ENCODE peak calls at places on chromosomes 4 and X, in four cellular contexts. One of them, this sample, is unnamed. For H3K9me1, the result is how much of the 10 kb centered on the place peaks cover.

GRCh38 chr4:164252286-164252685 is 501.6 kb upstream of the SMIM31 start:
- DNase-seq in endothelial cell of umbilical vein: no peak
- DNase-seq in K562: no peak
- DNase-seq in IMR-90: no peak
- DNase-seq in this sample: no peak

GRCh38 chr4:1967512-1968149 is 41.1 kb downstream of the NELFA start:
- DNase-seq in endothelial cell of umbilical vein: peak
- DNase-seq in K562: no peak
- DNase-seq in IMR-90: peak
- DNase-seq in this sample: no peak

GRCh38 chrX:68903111-68903510 is 74.3 kb downstream of the EFNB1 start:
- DNase-seq in endothelial cell of umbilical vein: no peak
- DNase-seq in K562: no peak
- DNase-seq in IMR-90: no peak
- DNase-seq in this sample: no peak

GRCh38 chr4:139918994-139919393 is 235.0 kb downstream of the MAML3 start:
- DNase-seq in endothelial cell of umbilical vein: no peak
- DNase-seq in K562: no peak
- DNase-seq in IMR-90: no peak
- DNase-seq in this sample: no peak

GRCh38 chr4:167555338-167556022 is 321.2 kb upstream of the SPOCK3 start:
- DNase-seq in endothelial cell of umbilical vein: no peak
- DNase-seq in K562: no peak
- DNase-seq in IMR-90: no peak
- DNase-seq in this sample: no peak

GRCh38 chrX:129833153-129834004 is 10.3 kb downstream of the ZDHHC9 start:
- DNase-seq in endothelial cell of umbilical vein: no peak
- DNase-seq in K562: no peak
- DNase-seq in IMR-90: peak
- DNase-seq in this sample: no peak

GRCh38 chrX:113828470-113828869 is 755.4 kb upstream of the HTR2C start:
- DNase-seq in endothelial cell of umbilical vein: no peak
- DNase-seq in K562: no peak
- DNase-seq in IMR-90: no peak
- DNase-seq in this sample: no peak

GRCh38 chrX:133444196-133444595 is 28.9 kb upstream of the GPC4 start:
- DNase-seq in endothelial cell of umbilical vein: no peak
- DNase-seq in K562: no peak
- DNase-seq in IMR-90: no peak
- DNase-seq in this sample: no peak

GRCh38 chrX:27276751-27277150 is 186.4 kb downstream of the PPP4R3C start:
- DNase-seq in endothelial cell of umbilical vein: peak
- DNase-seq in K562: no peak
- DNase-seq in IMR-90: no peak
- DNase-seq in this sample: no peak

GRCh38 chrX:25151749-25152148 is 136.0 kb upstream of the ARX start:
- DNase-seq in endothelial cell of umbilical vein: no peak
- DNase-seq in K562: no peak
- DNase-seq in IMR-90: no peak
- DNase-seq in this sample: no peak

GRCh38 chr4:102301167-102301566 is 44.1 kb downstream of the SLC39A8 start:
- DNase-seq in endothelial cell of umbilical vein: no peak
- DNase-seq in K562: no peak
- DNase-seq in IMR-90: no peak
- DNase-seq in this sample: no peak

GRCh38 chrX:41491267-41492004 is 44.3 kb downstream of the NYX start:
- DNase-seq in endothelial cell of umbilical vein: peak
- DNase-seq in K562: no peak
- DNase-seq in IMR-90: peak
- DNase-seq in this sample: peak
- H3K9me1 ChIP-seq in endothelial cell of umbilical vein: under half
- H3K9me1 ChIP-seq in K562: under half
- H3K9me1 ChIP-seq in IMR-90: under half
- H3K9me1 ChIP-seq in this sample: under half

GRCh38 chr4:22515145-22515887 is 550 bp downstream of the ADGRA3 start:
- DNase-seq in endothelial cell of umbilical vein: peak
- DNase-seq in K562: peak
- DNase-seq in IMR-90: peak
- DNase-seq in this sample: no peak
- H3K9me1 ChIP-seq in endothelial cell of umbilical vein: under half
- H3K9me1 ChIP-seq in K562: under half
- H3K9me1 ChIP-seq in IMR-90: under half
- H3K9me1 ChIP-seq in this sample: under half

GRCh38 chrX:149950681-149951080 is 12.4 kb upstream of the EOLA2 start:
- DNase-seq in endothelial cell of umbilical vein: peak
- DNase-seq in K562: peak
- DNase-seq in IMR-90: peak
- DNase-seq in this sample: no peak
- H3K9me1 ChIP-seq in endothelial cell of umbilical vein: under half
- H3K9me1 ChIP-seq in K562: under half
- H3K9me1 ChIP-seq in IMR-90: under half
- H3K9me1 ChIP-seq in this sample: under half

GRCh38 chr4:87422104-87423052 is at the start of gene NUDT9:
- DNase-seq in endothelial cell of umbilical vein: peak
- DNase-seq in K562: peak
- DNase-seq in IMR-90: peak
- DNase-seq in this sample: peak
- H3K9me1 ChIP-seq in endothelial cell of umbilical vein: under half
- H3K9me1 ChIP-seq in K562: under half
- H3K9me1 ChIP-seq in IMR-90: under half
- H3K9me1 ChIP-seq in this sample: under half

GRCh38 chrX:2327423-2327822 is 173.4 kb downstream of the DHRSX start:
- DNase-seq in endothelial cell of umbilical vein: no peak
- DNase-seq in K562: no peak
- DNase-seq in IMR-90: no peak
- DNase-seq in this sample: no peak

GRCh38 chrX:2334237-2334636 is 166.5 kb downstream of the DHRSX start:
- DNase-seq in endothelial cell of umbilical vein: no peak
- DNase-seq in K562: no peak
- DNase-seq in IMR-90: no peak
- DNase-seq in this sample: no peak

GRCh38 chrX:2330910-2331309 is 169.9 kb downstream of the DHRSX start:
- DNase-seq in endothelial cell of umbilical vein: no peak
- DNase-seq in K562: no peak
- DNase-seq in IMR-90: no peak
- DNase-seq in this sample: no peak

GRCh38 chrX:2325076-2325784 is 175.5 kb downstream of the DHRSX start:
- DNase-seq in endothelial cell of umbilical vein: peak
- DNase-seq in K562: peak
- DNase-seq in IMR-90: peak
- DNase-seq in this sample: no peak

DNA sequence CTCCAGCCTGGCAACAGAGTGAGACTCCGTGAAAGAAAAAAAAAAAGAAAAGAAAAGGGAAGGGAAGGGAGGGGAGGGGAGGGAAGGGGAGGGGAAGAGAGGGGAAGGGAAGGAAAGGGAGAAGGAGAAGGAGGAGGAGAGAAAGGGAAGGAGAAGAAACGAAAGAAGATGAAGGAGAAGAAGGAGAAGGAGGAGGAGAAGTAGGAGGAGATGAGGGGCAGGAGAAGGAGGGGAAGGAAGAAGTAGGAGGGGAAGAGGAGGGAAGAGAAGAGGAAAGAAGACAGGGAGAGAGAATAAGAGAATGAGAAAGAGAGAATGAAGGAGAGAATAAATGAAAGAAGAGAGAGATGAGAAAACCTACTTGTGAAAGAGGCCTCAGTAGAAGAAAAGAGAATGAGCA is 170.3 kb downstream of the DHRSX start:
- DNase-seq in endothelial cell of umbilical vein: no peak
- DNase-seq in K562: no peak
- DNase-seq in IMR-90: no peak
- DNase-seq in this sample: no peak
- H3K9me1 ChIP-seq in endothelial cell of umbilical vein: under half
- H3K9me1 ChIP-seq in K562: under half
- H3K9me1 ChIP-seq in IMR-90: under half
- H3K9me1 ChIP-seq in this sample: under half

This sample was measured in keratinocyte.